ENCODE peak calls at places on chromosome 3, in four cellular contexts. E is H1, P is HepG2, H is K562. N is an unnamed sample.

GRCh38 chr3:139198929-139199328 is 144.9 kb upstream of the MRPS22 start:
- DNase-seq in E (no peak), P (no peak), H (no peak), N (no peak)

GRCh38 chr3:186583820-186584219 is 13.3 kb downstream of the DNAJB11 start:
- DNase-seq in E (no peak), P (no peak), H (no peak), N (no peak)

GRCh38 chr3:39387411-39387975 is 4.3 kb downstream of the SLC25A38 start:
- DNase-seq in E (no peak), P (no peak), H (peak; percentile 46), N (no peak)

GRCh38 chr3:101851833-101852232 is 2.5 kb downstream of the NFKBIZ start:
- DNase-seq in E (no peak), P (no peak), H (no peak), N (no peak)

GRCh38 chr3:178310833-178311380 is 225.3 kb upstream of the KCNMB2 start:
- DNase-seq in E (no peak), P (no peak), H (no peak), N (no peak)

GRCh38 chr3:184338538-184338945 is 1.1 kb downstream of the FAM131A start:
- DNase-seq in E (peak; percentile 86), P (no peak), H (no peak), N (no peak)

GRCh38 chr3:39724233-39724846 is 85.1 kb upstream of the MYRIP start:
- DNase-seq in E (no peak), P (no peak), H (peak; percentile 15), N (no peak)

GRCh38 chr3:188557230-188557629 is 403.3 kb downstream of the LPP start:
- DNase-seq in E (no peak), P (no peak), H (no peak), N (no peak)

GRCh38 chr3:110859340-110859739 is 212.3 kb upstream of the NECTIN3 start:
- DNase-seq in E (no peak), P (no peak), H (no peak), N (no peak)

GRCh38 chr3:136960838-136961836 is 3.4 kb downstream of the IL20RB start:
- DNase-seq in E (no peak), P (no peak), H (no peak), N (peak; percentile 15)

GRCh38 chr3:134294302-134294925 is 43.8 kb upstream of the RYK start:
- DNase-seq in E (peak; percentile 1), P (no peak), H (no peak), N (no peak)

GRCh38 chr3:186614597-186615483 is 2.0 kb downstream of the AHSG start:
- DNase-seq in E (peak; percentile 93), P (peak; percentile 70), H (peak; percentile 78), N (peak; percentile 71)

GRCh38 chr3:71201939-71202338 is 381.6 kb downstream of the FOXP1 start:
- DNase-seq in E (no peak), P (no peak), H (no peak), N (no peak)

GRCh38 chr3:169448501-169448900 is 215.0 kb downstream of the MECOM start:
- DNase-seq in E (no peak), P (no peak), H (no peak), N (no peak)

GRCh38 chr3:24492971-24493551 is 1.6 kb downstream of the THRB start:
- DNase-seq in E (no peak), P (no peak), H (no peak), N (no peak)

GRCh38 chr3:103785537-103785936 is 1350.7 kb downstream of the ZPLD1 start:
- DNase-seq in E (no peak), P (no peak), H (no peak), N (no peak)

GRCh38 chr3:46052531-46052930 is 25.2 kb upstream of the XCR1 start:
- DNase-seq in E (no peak), P (no peak), H (no peak), N (no peak)

GRCh38 chr3:44111482-44111881 is 130.2 kb upstream of the TOPAZ1 start:
- DNase-seq in E (no peak), P (no peak), H (no peak), N (no peak)

DNA sequence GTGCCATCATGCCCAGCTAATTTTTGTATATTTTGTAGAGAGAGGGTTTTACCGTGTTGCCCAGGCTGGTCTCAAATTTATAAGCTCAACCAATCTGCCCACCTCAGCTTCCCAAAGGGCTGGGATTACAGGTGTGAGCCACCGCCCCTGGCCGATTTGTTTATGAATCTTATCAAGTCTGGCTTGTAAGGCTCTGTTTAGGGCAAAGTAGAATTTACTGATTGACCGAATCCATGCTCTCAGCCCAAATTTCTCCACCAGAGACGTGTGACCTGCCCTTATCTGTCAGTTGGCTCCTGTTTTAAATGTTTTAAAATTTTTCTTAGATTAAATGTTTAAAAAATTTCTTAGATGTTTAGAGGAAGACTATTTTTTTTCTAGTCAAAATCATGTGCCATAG is 19.5 kb downstream of the RAD54L2 start:
- DNase-seq in E (no peak), P (no peak), H (no peak), N (no peak)
- TF ChIP-seq MAX in E (no peak), P (no peak), H (no peak), N (no peak)

GRCh38 chr3:23099677-23100076 is 103.5 kb upstream of the UBE2E2 start:
- DNase-seq in E (no peak), P (no peak), H (no peak), N (no peak)

GRCh38 chr3:23094890-23095462 is 108.2 kb upstream of the UBE2E2 start:
- DNase-seq in E (no peak), P (peak; percentile 28), H (no peak), N (peak; percentile 68)

GRCh38 chr3:23096041-23096440 is 107.1 kb upstream of the UBE2E2 start:
- DNase-seq in E (no peak), P (no peak), H (no peak), N (peak; percentile 25)

GRCh38 chr3:23099021-23099420 is 104.1 kb upstream of the UBE2E2 start:
- DNase-seq in E (no peak), P (no peak), H (no peak), N (no peak)

GRCh38 chr3:23094412-23094811 is 108.7 kb upstream of the UBE2E2 start:
- DNase-seq in E (no peak), P (no peak), H (no peak), N (no peak)
- TF ChIP-seq USF2 in E (no peak), P (no peak), H (no peak), N (no peak)

GRCh38 chr3:70120360-70120966 is 120.9 kb downstream of the SAMMSON start:
- DNase-seq in E (peak; percentile 91), P (peak; percentile 65), H (peak; percentile 65), N (peak; percentile 90)
- TF ChIP-seq PHF8 in E (no peak), P (no peak), H (no peak), N (no peak)

GRCh38 chr3:77296527-77296926 is 256.6 kb downstream of the ROBO2 start:
- DNase-seq in E (no peak), P (no peak), H (peak; percentile 4), N (peak; percentile 19)
- TF ChIP-seq MAX in E (no peak), P (no peak), H (no peak), N (no peak)

N was measured in A549.